ENCODE peak calls at places on chromosomes 16 and 17, in nine cellular contexts. One of them, this sample, is unnamed.

GRCh38 chr17:80913928-80914821 is 77.5 kb upstream of the CHMP6 start:
- DNase-seq in mucosa of descending colon: no peak
- DNase-seq in cardiac fibroblast: no peak
- DNase-seq in heart left ventricle: peak
- DNase-seq in IMR-90: no peak
- DNase-seq in fibroblast of villous mesenchyme: no peak
- DNase-seq in endothelial cell of umbilical vein: no peak
- DNase-seq in K562: no peak
- DNase-seq in body of pancreas: no peak
- DNase-seq in this sample: no peak

GRCh38 chr16:86590501-86591144 is 12.3 kb downstream of the FOXL1 start:
- DNase-seq in heart left ventricle: no peak
- DNase-seq in endothelial cell of umbilical vein: peak
- DNase-seq in body of pancreas: no peak
- DNase-seq in K562: no peak
- DNase-seq in fibroblast of villous mesenchyme: peak
- DNase-seq in IMR-90: peak
- DNase-seq in cardiac fibroblast: peak
- DNase-seq in mucosa of descending colon: no peak
- DNase-seq in this sample: peak

GRCh38 chr17:82338858-82339633 is 5.5 kb upstream of the SECTM1 start:
- DNase-seq in endothelial cell of umbilical vein: peak
- DNase-seq in mucosa of descending colon: peak
- DNase-seq in IMR-90: peak
- DNase-seq in cardiac fibroblast: peak
- DNase-seq in body of pancreas: peak
- DNase-seq in fibroblast of villous mesenchyme: peak
- DNase-seq in heart left ventricle: peak
- DNase-seq in K562: peak
- DNase-seq in this sample: peak

GRCh38 chr17:43327421-43327820 is 71.4 kb upstream of the ARL4D start:
- DNase-seq in endothelial cell of umbilical vein: no peak
- DNase-seq in fibroblast of villous mesenchyme: no peak
- DNase-seq in body of pancreas: no peak
- DNase-seq in IMR-90: peak
- DNase-seq in cardiac fibroblast: no peak
- DNase-seq in mucosa of descending colon: no peak
- DNase-seq in K562: no peak
- DNase-seq in heart left ventricle: no peak
- DNase-seq in this sample: no peak

GRCh38 chr16:86461037-86461436 is 49.3 kb upstream of the FOXF1 start:
- DNase-seq in IMR-90: no peak
- DNase-seq in body of pancreas: no peak
- DNase-seq in cardiac fibroblast: no peak
- DNase-seq in K562: no peak
- DNase-seq in endothelial cell of umbilical vein: no peak
- DNase-seq in fibroblast of villous mesenchyme: no peak
- DNase-seq in mucosa of descending colon: no peak
- DNase-seq in heart left ventricle: no peak
- DNase-seq in this sample: no peak

GRCh38 chr17:16969931-16970906 is 1.7 kb downstream of the TNFRSF13B start:
- DNase-seq in mucosa of descending colon: no peak
- DNase-seq in fibroblast of villous mesenchyme: no peak
- DNase-seq in IMR-90: no peak
- DNase-seq in K562: no peak
- DNase-seq in endothelial cell of umbilical vein: no peak
- DNase-seq in heart left ventricle: no peak
- DNase-seq in body of pancreas: no peak
- DNase-seq in cardiac fibroblast: no peak
- DNase-seq in this sample: no peak

GRCh38 chr17:75517277-75517865 is 1.0 kb downstream of the TSEN54 start:
- DNase-seq in fibroblast of villous mesenchyme: no peak
- DNase-seq in mucosa of descending colon: peak
- DNase-seq in heart left ventricle: no peak
- DNase-seq in endothelial cell of umbilical vein: no peak
- DNase-seq in IMR-90: no peak
- DNase-seq in K562: no peak
- DNase-seq in body of pancreas: peak
- DNase-seq in cardiac fibroblast: no peak
- DNase-seq in this sample: no peak

GRCh38 chr17:77371888-77372443 is 231.2 kb downstream of the SEC14L1 start:
- DNase-seq in heart left ventricle: peak
- DNase-seq in fibroblast of villous mesenchyme: no peak
- DNase-seq in IMR-90: no peak
- DNase-seq in K562: no peak
- DNase-seq in body of pancreas: no peak
- DNase-seq in cardiac fibroblast: no peak
- DNase-seq in mucosa of descending colon: no peak
- DNase-seq in endothelial cell of umbilical vein: no peak
- DNase-seq in this sample: no peak

GRCh38 chr17:77793146-77793887 is 165.2 kb upstream of the TNRC6C start:
- DNase-seq in heart left ventricle: peak
- DNase-seq in cardiac fibroblast: no peak
- DNase-seq in K562: no peak
- DNase-seq in endothelial cell of umbilical vein: no peak
- DNase-seq in body of pancreas: no peak
- DNase-seq in fibroblast of villous mesenchyme: no peak
- DNase-seq in IMR-90: no peak
- DNase-seq in mucosa of descending colon: no peak
- DNase-seq in this sample: no peak

DNA sequence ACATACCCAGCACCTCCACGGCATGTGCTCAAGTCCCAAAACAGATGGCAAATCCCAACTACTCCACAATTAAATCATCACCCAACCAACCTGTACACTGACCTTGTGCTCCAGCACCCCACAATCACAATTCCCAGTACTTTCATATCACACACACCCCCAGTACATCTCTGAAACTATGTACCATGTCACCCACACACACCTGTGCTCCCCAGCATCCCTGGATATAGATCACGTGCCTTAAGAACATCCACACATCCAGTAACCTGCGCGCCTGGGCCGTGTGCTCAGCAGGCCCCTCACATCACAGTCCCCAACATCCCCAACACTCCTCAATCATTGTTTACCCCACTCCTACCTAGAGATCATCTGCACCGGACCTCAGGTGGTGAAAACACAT is 2.1 kb downstream of the NLGN2 start:
- DNase-seq in cardiac fibroblast: no peak
- DNase-seq in body of pancreas: no peak
- DNase-seq in mucosa of descending colon: no peak
- DNase-seq in K562: no peak
- DNase-seq in heart left ventricle: no peak
- DNase-seq in endothelial cell of umbilical vein: no peak
- DNase-seq in fibroblast of villous mesenchyme: no peak
- DNase-seq in IMR-90: no peak
- DNase-seq in this sample: no peak
- TF ChIP-seq CTCF in cardiac fibroblast: no peak
- TF ChIP-seq CTCF in body of pancreas: no peak
- TF ChIP-seq CTCF in mucosa of descending colon: no peak
- TF ChIP-seq CTCF in K562: no peak
- TF ChIP-seq CTCF in heart left ventricle: no peak
- TF ChIP-seq CTCF in endothelial cell of umbilical vein: no peak
- TF ChIP-seq CTCF in fibroblast of villous mesenchyme: no peak
- TF ChIP-seq CTCF in IMR-90: no peak
- TF ChIP-seq CTCF in this sample: no peak

DNA sequence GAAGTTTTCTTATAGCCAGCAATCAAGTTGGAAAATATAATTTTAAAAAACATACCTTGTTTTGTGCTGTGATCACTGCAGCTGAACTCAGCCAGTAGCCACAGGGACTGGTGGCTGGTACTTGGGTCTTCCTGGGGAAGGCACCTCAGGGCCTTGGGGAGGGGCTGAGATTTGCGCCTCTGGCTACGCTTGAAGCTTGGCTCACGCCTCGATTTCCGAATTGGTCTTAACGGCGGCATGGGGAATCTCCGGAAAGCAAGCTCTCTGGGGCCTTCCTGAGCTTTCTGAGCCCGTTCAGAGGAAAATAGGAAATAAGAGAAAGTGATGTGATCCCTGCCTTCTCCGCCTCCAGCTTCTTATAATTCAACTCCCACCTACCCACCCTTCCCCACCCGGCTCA is 11.3 kb upstream of the USP7 start:
- DNase-seq in IMR-90: no peak
- DNase-seq in body of pancreas: no peak
- DNase-seq in heart left ventricle: no peak
- DNase-seq in fibroblast of villous mesenchyme: no peak
- DNase-seq in K562: no peak
- DNase-seq in mucosa of descending colon: no peak
- DNase-seq in endothelial cell of umbilical vein: no peak
- DNase-seq in cardiac fibroblast: no peak
- DNase-seq in this sample: no peak
- H3K4me3 ChIP-seq in IMR-90: no peak
- H3K4me3 ChIP-seq in body of pancreas: no peak
- H3K4me3 ChIP-seq in heart left ventricle: no peak
- H3K4me3 ChIP-seq in fibroblast of villous mesenchyme: no peak
- H3K4me3 ChIP-seq in K562: no peak
- H3K4me3 ChIP-seq in mucosa of descending colon: no peak
- H3K4me3 ChIP-seq in endothelial cell of umbilical vein: no peak
- H3K4me3 ChIP-seq in cardiac fibroblast: no peak
- H3K4me3 ChIP-seq in this sample: no peak

GRCh38 chr16:57757326-57757786 is 21.8 kb downstream of the KATNB1 start:
- DNase-seq in endothelial cell of umbilical vein: peak
- DNase-seq in mucosa of descending colon: peak
- DNase-seq in body of pancreas: peak
- DNase-seq in K562: peak
- DNase-seq in IMR-90: peak
- DNase-seq in fibroblast of villous mesenchyme: peak
- DNase-seq in heart left ventricle: peak
- DNase-seq in cardiac fibroblast: peak
- DNase-seq in this sample: peak
- TF ChIP-seq CTCF in endothelial cell of umbilical vein: peak
- TF ChIP-seq CTCF in mucosa of descending colon: peak
- TF ChIP-seq CTCF in body of pancreas: peak
- TF ChIP-seq CTCF in K562: peak
- TF ChIP-seq CTCF in IMR-90: peak
- TF ChIP-seq CTCF in fibroblast of villous mesenchyme: peak
- TF ChIP-seq CTCF in heart left ventricle: peak
- TF ChIP-seq CTCF in cardiac fibroblast: peak
- TF ChIP-seq CTCF in this sample: peak

DNA sequence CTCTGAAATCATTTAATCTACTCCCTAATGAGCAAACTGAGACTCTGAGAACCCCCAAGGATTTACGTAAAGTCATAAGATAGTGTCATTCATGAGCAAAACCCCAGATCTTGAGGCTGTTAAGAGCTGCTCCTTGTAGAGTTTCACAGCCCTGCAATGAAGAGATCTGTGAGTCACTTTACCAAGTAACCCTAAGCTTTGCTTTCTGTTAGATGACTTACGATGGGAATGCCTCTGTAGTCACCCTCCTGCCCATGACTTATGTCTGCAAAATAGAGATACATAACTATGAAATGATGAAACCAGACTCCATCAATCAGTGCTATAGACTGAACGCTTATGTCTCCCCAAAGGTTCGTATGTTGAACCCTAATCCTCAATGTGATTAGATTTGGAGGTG is 117.7 kb downstream of the HS3ST3A1 start:
- DNase-seq in IMR-90: peak
- DNase-seq in mucosa of descending colon: no peak
- DNase-seq in endothelial cell of umbilical vein: no peak
- DNase-seq in body of pancreas: no peak
- DNase-seq in fibroblast of villous mesenchyme: no peak
- DNase-seq in K562: no peak
- DNase-seq in heart left ventricle: no peak
- DNase-seq in cardiac fibroblast: no peak
- DNase-seq in this sample: no peak
- H3K4me3 ChIP-seq in IMR-90: no peak
- H3K4me3 ChIP-seq in mucosa of descending colon: no peak
- H3K4me3 ChIP-seq in endothelial cell of umbilical vein: no peak
- H3K4me3 ChIP-seq in body of pancreas: no peak
- H3K4me3 ChIP-seq in fibroblast of villous mesenchyme: no peak
- H3K4me3 ChIP-seq in K562: no peak
- H3K4me3 ChIP-seq in heart left ventricle: no peak
- H3K4me3 ChIP-seq in cardiac fibroblast: no peak
- H3K4me3 ChIP-seq in this sample: no peak

DNA sequence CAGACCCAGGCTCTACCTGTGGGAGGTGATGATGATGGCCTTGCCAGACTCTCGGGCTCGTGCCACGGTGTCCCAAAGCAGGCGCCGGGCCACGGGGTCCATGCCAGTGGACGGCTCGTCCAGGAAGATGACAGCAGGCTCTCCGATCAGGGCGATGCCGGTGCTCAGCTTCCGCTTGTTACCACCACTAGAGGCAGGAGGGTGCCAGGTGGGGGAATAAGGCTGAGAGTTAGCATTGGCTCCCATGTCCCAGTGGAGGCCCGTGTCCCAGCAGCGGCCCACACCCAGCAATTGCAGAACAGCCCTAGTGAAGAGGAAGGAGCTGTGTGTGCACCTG is 10.3 kb upstream of the RNPS1 start:
- DNase-seq in cardiac fibroblast: no peak
- DNase-seq in IMR-90: no peak
- DNase-seq in endothelial cell of umbilical vein: no peak
- DNase-seq in mucosa of descending colon: no peak
- DNase-seq in heart left ventricle: no peak
- DNase-seq in K562: no peak
- DNase-seq in body of pancreas: no peak
- DNase-seq in fibroblast of villous mesenchyme: no peak
- DNase-seq in this sample: no peak
- TF ChIP-seq CTCF in cardiac fibroblast: no peak
- TF ChIP-seq CTCF in IMR-90: no peak
- TF ChIP-seq CTCF in endothelial cell of umbilical vein: no peak
- TF ChIP-seq CTCF in mucosa of descending colon: no peak
- TF ChIP-seq CTCF in heart left ventricle: no peak
- TF ChIP-seq CTCF in K562: no peak
- TF ChIP-seq CTCF in body of pancreas: no peak
- TF ChIP-seq CTCF in fibroblast of villous mesenchyme: no peak
- TF ChIP-seq CTCF in this sample: no peak

GRCh38 chr16:71360378-71360777 is 1.9 kb downstream of the CALB2 start:
- DNase-seq in heart left ventricle: no peak
- DNase-seq in fibroblast of villous mesenchyme: peak
- DNase-seq in K562: no peak
- DNase-seq in IMR-90: peak
- DNase-seq in mucosa of descending colon: no peak
- DNase-seq in cardiac fibroblast: peak
- DNase-seq in body of pancreas: no peak
- DNase-seq in endothelial cell of umbilical vein: peak
- DNase-seq in this sample: peak

GRCh38 chr16:71358464-71359031 is at the start of gene CALB2:
- DNase-seq in heart left ventricle: peak
- DNase-seq in K562: peak
- DNase-seq in mucosa of descending colon: peak
- DNase-seq in IMR-90: peak
- DNase-seq in body of pancreas: peak
- DNase-seq in endothelial cell of umbilical vein: peak
- DNase-seq in fibroblast of villous mesenchyme: peak
- DNase-seq in cardiac fibroblast: peak
- DNase-seq in this sample: peak

GRCh38 chr16:71356051-71356740 is 2.3 kb upstream of the CALB2 start:
- DNase-seq in heart left ventricle: no peak
- DNase-seq in fibroblast of villous mesenchyme: no peak
- DNase-seq in endothelial cell of umbilical vein: no peak
- DNase-seq in K562: no peak
- DNase-seq in mucosa of descending colon: no peak
- DNase-seq in IMR-90: no peak
- DNase-seq in cardiac fibroblast: no peak
- DNase-seq in body of pancreas: no peak
- DNase-seq in this sample: no peak

GRCh38 chr16:71357681-71358080 is 842 bp upstream of the CALB2 start:
- DNase-seq in heart left ventricle: no peak
- DNase-seq in IMR-90: no peak
- DNase-seq in body of pancreas: no peak
- DNase-seq in endothelial cell of umbilical vein: no peak
- DNase-seq in mucosa of descending colon: no peak
- DNase-seq in cardiac fibroblast: no peak
- DNase-seq in fibroblast of villous mesenchyme: no peak
- DNase-seq in K562: no peak
- DNase-seq in this sample: no peak

GRCh38 chr16:71359431-71359830 is 908 bp downstream of the CALB2 start:
- DNase-seq in endothelial cell of umbilical vein: no peak
- DNase-seq in mucosa of descending colon: no peak
- DNase-seq in IMR-90: no peak
- DNase-seq in body of pancreas: no peak
- DNase-seq in K562: no peak
- DNase-seq in fibroblast of villous mesenchyme: no peak
- DNase-seq in heart left ventricle: no peak
- DNase-seq in cardiac fibroblast: no peak
- DNase-seq in this sample: no peak
- H3K4me3 ChIP-seq in endothelial cell of umbilical vein: no peak
- H3K4me3 ChIP-seq in mucosa of descending colon: no peak
- H3K4me3 ChIP-seq in IMR-90: no peak
- H3K4me3 ChIP-seq in body of pancreas: no peak
- H3K4me3 ChIP-seq in K562: no peak
- H3K4me3 ChIP-seq in fibroblast of villous mesenchyme: no peak
- H3K4me3 ChIP-seq in heart left ventricle: no peak
- H3K4me3 ChIP-seq in cardiac fibroblast: no peak
- H3K4me3 ChIP-seq in this sample: no peak